ENCODE peak calls at places on chromosomes 6 and 20, in nine cellular contexts. F is NCI-H524; K is hypothalamus; D is HTR-8/SVneo; Q is T-helper 9 cell; C is fibroblast of the conjunctiva; M is AG08396; V is body of pancreas; A is activated CD8-positive, alpha-beta T cell treated with anti-CD3 and anti-CD28 coated beads for 36 hours. Z is an unnamed sample.
A peak's percentile ranks its signal among the peaks of the same experiment; 100 is the strongest.

GRCh38 chr6:26056583-26057350 is 30.5 kb upstream of the HFE start:
- DNase-seq in D (no peak), C (no peak), Q (no peak), A (peak; percentile 15), M (peak; percentile 17), V (peak; percentile 38), K (no peak), F (peak; percentile 61), Z (no peak)

GRCh38 chr6:15842718-15843117 is 179.9 kb upstream of the DTNBP1 start:
- DNase-seq in K (no peak), A (no peak), C (peak; percentile 3), V (no peak), D (no peak), M (no peak), Q (no peak), F (no peak), Z (no peak)

GRCh38 chr20:62697468-62697912 is 11.1 kb upstream of the NTSR1 start:
- DNase-seq in C (no peak), A (no peak), D (no peak), V (no peak), Q (no peak), F (no peak), M (no peak), K (peak; percentile 26), Z (no peak)

GRCh38 chr6:136958168-136958567 is 36.1 kb downstream of the SLC35D3 start:
- DNase-seq in Q (no peak), K (no peak), F (no peak), A (no peak), D (no peak), C (no peak), V (no peak), M (no peak), Z (no peak)

GRCh38 chr20:21125072-21125848 is 622 bp upstream of the KIZ start:
- DNase-seq in D (peak; percentile 54), Q (no peak), V (peak; percentile 53), C (no peak), A (no peak), F (peak; percentile 84), M (peak; percentile 55), K (peak; percentile 57), Z (peak; percentile 18)

GRCh38 chr6:76790881-76791280 is 672.4 kb downstream of the HTR1B start:
- DNase-seq in M (no peak), Q (no peak), K (no peak), D (no peak), A (no peak), V (no peak), F (no peak), C (no peak), Z (no peak)

GRCh38 chr20:48777005-48777404 is 50.8 kb downstream of the PREX1 start:
- DNase-seq in C (no peak), Q (no peak), M (no peak), K (no peak), V (no peak), F (no peak), D (no peak), A (no peak), Z (no peak)

GRCh38 chr20:37868998-37869861 is 33.7 kb upstream of the VSTM2L start:
- DNase-seq in D (no peak), Q (no peak), K (no peak), A (no peak), C (no peak), F (no peak), V (no peak), M (no peak), Z (no peak)

GRCh38 chr6:10418862-10419748 is 4.2 kb upstream of the TFAP2A start:
- DNase-seq in Q (no peak), F (peak; percentile 20), A (no peak), M (no peak), K (no peak), V (no peak), D (no peak), C (no peak), Z (no peak)

GRCh38 chr6:7615611-7616383 is 25.8 kb downstream of the SNRNP48 start:
- DNase-seq in A (peak; percentile 41), M (peak; percentile 41), V (peak; percentile 61), C (peak; percentile 44), K (no peak), D (peak; percentile 51), F (peak; percentile 64), Q (no peak), Z (no peak)

GRCh38 chr6:159089443-159089842 is 44.7 kb upstream of the TAGAP start:
- DNase-seq in D (no peak), K (no peak), V (no peak), Q (no peak), A (no peak), M (no peak), F (no peak), C (no peak), Z (no peak)

GRCh38 chr6:167000759-167001158 is 1.6 kb downstream of the CEP43 start:
- DNase-seq in D (no peak), Q (no peak), F (no peak), M (no peak), A (no peak), K (no peak), C (no peak), V (no peak), Z (no peak)

GRCh38 chr20:48769111-48769879 is 58.5 kb downstream of the PREX1 start:
- DNase-seq in C (no peak), F (no peak), V (no peak), M (no peak), Q (peak; percentile 79), D (no peak), A (peak; percentile 100), K (no peak), Z (no peak)

GRCh38 chr6:11139051-11139960 is 27.8 kb upstream of the ERVFRD-1 start:
- DNase-seq in A (peak; percentile 21), Q (no peak), K (no peak), D (no peak), V (no peak), C (peak; percentile 26), M (no peak), F (no peak), Z (no peak)

GRCh38 chr6:137697267-137697938 is 169.7 kb upstream of the TNFAIP3 start:
- DNase-seq in C (no peak), M (peak; percentile 15), F (peak; percentile 40), A (no peak), V (peak; percentile 70), D (peak; percentile 40), Q (no peak), K (no peak), Z (no peak)

GRCh38 chr6:149025061-149025460 is 278.2 kb downstream of the UST start:
- DNase-seq in D (no peak), K (no peak), A (no peak), V (no peak), F (no peak), M (no peak), C (no peak), Q (no peak), Z (no peak)

GRCh38 chr20:33733654-33734576 is 2.1 kb downstream of the ZNF341 start:
- DNase-seq in F (no peak), V (peak; percentile 37), A (no peak), M (peak; percentile 75), C (peak; percentile 55), K (no peak), Q (no peak), D (peak; percentile 60), Z (peak; percentile 39)

GRCh38 chr6:41546475-41546865 is 289 bp downstream of the FOXP4 start:
- DNase-seq in A (peak; percentile 43), Q (no peak), D (no peak), C (no peak), M (no peak), K (no peak), F (no peak), V (no peak), Z (no peak)

GRCh38 chr6:88220493-88220892 is 54.3 kb upstream of the CNR1 start:
- DNase-seq in K (no peak), D (no peak), M (no peak), F (no peak), A (peak; percentile 8), C (no peak), V (no peak), Q (no peak), Z (no peak)

GRCh38 chr6:128259036-128259734 is 261.2 kb downstream of the PTPRK start:
- DNase-seq in D (no peak), M (no peak), F (no peak), Q (no peak), C (no peak), V (no peak), A (no peak), K (no peak), Z (no peak)

GRCh38 chr6:3612341-3613041 is 139.0 kb downstream of the PXDC1 start:
- DNase-seq in D (peak; percentile 84), A (no peak), V (no peak), Q (no peak), C (peak; percentile 66), M (peak; percentile 32), K (no peak), F (peak; percentile 88), Z (peak; percentile 84)

GRCh38 chr6:156396791-156397418 is 380.3 kb upstream of the ARID1B start:
- DNase-seq in A (peak; percentile 37), Q (peak; percentile 2), V (no peak), K (no peak), F (no peak), D (no peak), C (no peak), M (no peak), Z (no peak)

GRCh38 chr20:5945963-5946362 is 4.4 kb downstream of the TRMT6 start:
- DNase-seq in K (no peak), F (no peak), V (no peak), Q (no peak), A (peak; percentile 8), M (no peak), D (no peak), C (peak; percentile 23), Z (no peak)

GRCh38 chr6:48068326-48069191 is 42.4 kb downstream of the PTCHD4 start:
- DNase-seq in V (no peak), K (no peak), C (no peak), D (no peak), M (peak; percentile 7), A (no peak), Q (no peak), F (no peak), Z (no peak)

GRCh38 chr6:29561618-29562181 is 2.2 kb upstream of the UBD start:
- DNase-seq in D (no peak), C (no peak), V (no peak), Q (no peak), K (no peak), F (no peak), A (no peak), M (no peak), Z (no peak)

GRCh38 chr6:45697605-45698004 is 318.1 kb downstream of the CLIC5 start:
- DNase-seq in C (peak; percentile 83), Q (no peak), K (no peak), V (no peak), D (peak; percentile 68), M (peak; percentile 84), A (no peak), F (no peak), Z (peak; percentile 35)

GRCh38 chr6:92052513-92052912 is 1366.8 kb downstream of the EPHA7 start:
- DNase-seq in Q (no peak), M (no peak), D (no peak), F (no peak), C (no peak), K (no peak), A (no peak), V (no peak), Z (no peak)

GRCh38 chr6:90088009-90088408 is 193.7 kb downstream of the GJA10 start:
- DNase-seq in C (peak; percentile 63), F (no peak), D (no peak), M (peak; percentile 14), A (no peak), Q (no peak), K (no peak), V (no peak), Z (no peak)

GRCh38 chr6:150767585-150768164 is 97.8 kb upstream of the MTHFD1L start:
- DNase-seq in C (peak; percentile 45), V (no peak), M (no peak), K (no peak), D (no peak), F (no peak), Q (no peak), A (no peak), Z (peak; percentile 55)

GRCh38 chr6:144321839-144322591 is 36.9 kb downstream of the UTRN start:
- DNase-seq in A (no peak), Q (no peak), V (no peak), C (no peak), D (peak; percentile 57), F (peak; percentile 48), K (no peak), M (peak; percentile 46), Z (peak; percentile 81)

Z was measured in smooth muscle cell of the brain vasculature.